ENCODE peak calls at places on chromosomes 12 and 14, in five cellular contexts. C is mucosa of gallbladder, B is IMR-90, Z is cardiac muscle cell, K is A549. G is an unnamed sample.

GRCh38 chr14:96681826-96682225 is 115.4 kb upstream of the VRK1 start:
- DNase-seq in B (peak), C (no peak), K (no peak), Z (no peak), G (no peak)

GRCh38 chr12:52622349-52622748 is 4.0 kb upstream of the KRT73 start:
- DNase-seq in C (no peak), Z (no peak), K (no peak), B (no peak), G (no peak)

GRCh38 chr12:29039013-29039412 is 110.1 kb upstream of the FAR2 start:
- DNase-seq in Z (no peak), B (peak), K (no peak), C (no peak), G (no peak)

GRCh38 chr12:46771268-46771837 is 54.4 kb downstream of the SLC38A4 start:
- DNase-seq in K (no peak), C (no peak), Z (peak), B (peak), G (no peak)

GRCh38 chr12:48592591-48593086 is 22.8 kb upstream of the LALBA start:
- DNase-seq in Z (no peak), C (no peak), B (no peak), K (no peak), G (no peak)

GRCh38 chr14:92105845-92106094 is 612 bp downstream of the ATXN3 start:
- DNase-seq in C (peak), Z (peak), K (peak), B (no peak), G (peak)

GRCh38 chr12:5739862-5740370 is 205.1 kb downstream of the ANO2 start:
- DNase-seq in B (no peak), K (no peak), C (no peak), Z (no peak), G (no peak)

GRCh38 chr12:30610718-30611117 is 85.0 kb downstream of the IPO8 start:
- DNase-seq in K (no peak), B (no peak), Z (no peak), C (no peak), G (no peak)

GRCh38 chr14:106820119-106820518 is 1293.7 kb downstream of the TMEM121 start:
- DNase-seq in Z (no peak), B (no peak), K (no peak), C (no peak), G (no peak)

GRCh38 chr14:52845079-52845478 is 53.7 kb upstream of the GNPNAT1 start:
- DNase-seq in K (no peak), C (no peak), B (no peak), Z (no peak), G (no peak)

GRCh38 chr12:122183588-122183940 is 641 bp downstream of the LRRC43 start:
- DNase-seq in B (no peak), Z (no peak), K (no peak), C (no peak), G (no peak)

GRCh38 chr14:58871972-58872530 is 234.3 kb downstream of the DACT1 start:
- DNase-seq in C (no peak), K (peak), B (peak), Z (no peak), G (no peak)

GRCh38 chr12:65602191-65602578 is 222.1 kb upstream of the HMGA2 start:
- DNase-seq in B (no peak), C (no peak), Z (no peak), K (no peak), G (peak)

GRCh38 chr14:105337966-105338365 is 23.4 kb downstream of the PACS2 start:
- DNase-seq in C (no peak), B (no peak), Z (no peak), K (no peak), G (peak)

GRCh38 chr12:128814411-128815261 is 9.1 kb downstream of the SLC15A4 start:
- DNase-seq in C (no peak), B (no peak), K (no peak), Z (no peak), G (no peak)

GRCh38 chr14:69129264-69129880 is 23.5 kb downstream of the DCAF5 start:
- DNase-seq in Z (peak), K (peak), B (peak), C (peak), G (peak)

GRCh38 chr12:112815589-112816321 is 24.2 kb downstream of the RPH3A start:
- DNase-seq in B (no peak), Z (peak), K (no peak), C (no peak), G (no peak)

GRCh38 chr12:103457471-103457870 is 38.3 kb downstream of the C12orf42 start:
- DNase-seq in C (no peak), Z (no peak), K (no peak), B (no peak), G (no peak)

GRCh38 chr12:2596441-2596840 is 198.3 kb upstream of the FKBP4 start:
- DNase-seq in B (no peak), Z (no peak), K (no peak), C (no peak), G (no peak)

GRCh38 chr14:91270619-91271018 is 26.1 kb upstream of the GPR68 start:
- DNase-seq in B (no peak), K (no peak), Z (no peak), C (no peak), G (no peak)

GRCh38 chr12:14723763-14724162 is 27.4 kb upstream of the GUCY2C start:
- DNase-seq in Z (peak), C (peak), B (peak), K (peak), G (peak)